ENCODE peak calls at places on chromosomes 1 and 21, in nine cellular contexts. One of them, this sample, is unnamed.

GRCh38 chr1:115727706-115728249 is 40.7 kb downstream of the CASQ2 start:
- DNase-seq in GM23338: no peak
- DNase-seq in left ventricle myocardium superior: peak; percentile 69
- DNase-seq in kidney glomerular epithelial cell: peak; percentile 85
- DNase-seq in stimulated activated CD4-positive, alpha-beta T cell treated with anti-CD3 and anti-CD28 coated beads, Interleukin-1b, Interleukin-23, amount 100 ng/mL, for 4 hours: no peak
- DNase-seq in HT1080: peak; percentile 85
- DNase-seq in transverse colon: peak; percentile 53
- DNase-seq in memory B cell: no peak
- DNase-seq in activated CD8-positive, alpha-beta memory T cell treated with anti-CD3 and anti-CD28 coated beads for 1 hour: no peak
- DNase-seq in this sample: peak; percentile 35

GRCh38 chr1:78005755-78006154 is 1.0 kb downstream of the DNAJB4 start:
- DNase-seq in GM23338: no peak
- DNase-seq in kidney glomerular epithelial cell: peak; percentile 83
- DNase-seq in left ventricle myocardium superior: no peak
- DNase-seq in transverse colon: peak; percentile 17
- DNase-seq in stimulated activated CD4-positive, alpha-beta T cell treated with anti-CD3 and anti-CD28 coated beads, Interleukin-1b, Interleukin-23, amount 100 ng/mL, for 4 hours: no peak
- DNase-seq in HT1080: peak; percentile 53
- DNase-seq in memory B cell: no peak
- DNase-seq in activated CD8-positive, alpha-beta memory T cell treated with anti-CD3 and anti-CD28 coated beads for 1 hour: no peak
- DNase-seq in this sample: no peak

GRCh38 chr1:10211805-10212405 is 1.5 kb downstream of the KIF1B start:
- DNase-seq in activated CD8-positive, alpha-beta memory T cell treated with anti-CD3 and anti-CD28 coated beads for 1 hour: no peak
- DNase-seq in stimulated activated CD4-positive, alpha-beta T cell treated with anti-CD3 and anti-CD28 coated beads, Interleukin-1b, Interleukin-23, amount 100 ng/mL, for 4 hours: no peak
- DNase-seq in transverse colon: no peak
- DNase-seq in memory B cell: no peak
- DNase-seq in GM23338: no peak
- DNase-seq in HT1080: no peak
- DNase-seq in kidney glomerular epithelial cell: peak; percentile 83
- DNase-seq in left ventricle myocardium superior: no peak
- DNase-seq in this sample: no peak

GRCh38 chr21:32756096-32756495 is 15.5 kb downstream of the PAXBP1 start:
- DNase-seq in HT1080: no peak
- DNase-seq in activated CD8-positive, alpha-beta memory T cell treated with anti-CD3 and anti-CD28 coated beads for 1 hour: no peak
- DNase-seq in GM23338: no peak
- DNase-seq in memory B cell: no peak
- DNase-seq in transverse colon: no peak
- DNase-seq in left ventricle myocardium superior: no peak
- DNase-seq in kidney glomerular epithelial cell: no peak
- DNase-seq in stimulated activated CD4-positive, alpha-beta T cell treated with anti-CD3 and anti-CD28 coated beads, Interleukin-1b, Interleukin-23, amount 100 ng/mL, for 4 hours: no peak
- DNase-seq in this sample: no peak

GRCh38 chr1:53959664-53960250 is 13.6 kb downstream of the LRRC42 start:
- DNase-seq in memory B cell: peak; percentile 49
- DNase-seq in activated CD8-positive, alpha-beta memory T cell treated with anti-CD3 and anti-CD28 coated beads for 1 hour: no peak
- DNase-seq in stimulated activated CD4-positive, alpha-beta T cell treated with anti-CD3 and anti-CD28 coated beads, Interleukin-1b, Interleukin-23, amount 100 ng/mL, for 4 hours: no peak
- DNase-seq in GM23338: peak; percentile 73
- DNase-seq in left ventricle myocardium superior: no peak
- DNase-seq in kidney glomerular epithelial cell: peak; percentile 43
- DNase-seq in transverse colon: no peak
- DNase-seq in HT1080: peak; percentile 47
- DNase-seq in this sample: no peak

GRCh38 chr1:17874231-17874630 is 119.1 kb downstream of the ACTL8 start:
- DNase-seq in stimulated activated CD4-positive, alpha-beta T cell treated with anti-CD3 and anti-CD28 coated beads, Interleukin-1b, Interleukin-23, amount 100 ng/mL, for 4 hours: no peak
- DNase-seq in kidney glomerular epithelial cell: peak; percentile 91
- DNase-seq in HT1080: peak; percentile 87
- DNase-seq in memory B cell: no peak
- DNase-seq in activated CD8-positive, alpha-beta memory T cell treated with anti-CD3 and anti-CD28 coated beads for 1 hour: no peak
- DNase-seq in GM23338: no peak
- DNase-seq in left ventricle myocardium superior: no peak
- DNase-seq in transverse colon: no peak
- DNase-seq in this sample: no peak

GRCh38 chr1:6889875-6890480 is 104.7 kb downstream of the CAMTA1 start:
- DNase-seq in transverse colon: peak; percentile 72
- DNase-seq in activated CD8-positive, alpha-beta memory T cell treated with anti-CD3 and anti-CD28 coated beads for 1 hour: no peak
- DNase-seq in stimulated activated CD4-positive, alpha-beta T cell treated with anti-CD3 and anti-CD28 coated beads, Interleukin-1b, Interleukin-23, amount 100 ng/mL, for 4 hours: peak; percentile 14
- DNase-seq in HT1080: peak; percentile 52
- DNase-seq in kidney glomerular epithelial cell: peak; percentile 28
- DNase-seq in GM23338: peak; percentile 81
- DNase-seq in memory B cell: peak; percentile 40
- DNase-seq in left ventricle myocardium superior: peak; percentile 53
- DNase-seq in this sample: peak; percentile 71

GRCh38 chr1:220874201-220874655 is 5.0 kb upstream of the HLX start:
- DNase-seq in HT1080: peak; percentile 23
- DNase-seq in stimulated activated CD4-positive, alpha-beta T cell treated with anti-CD3 and anti-CD28 coated beads, Interleukin-1b, Interleukin-23, amount 100 ng/mL, for 4 hours: no peak
- DNase-seq in memory B cell: peak; percentile 57
- DNase-seq in activated CD8-positive, alpha-beta memory T cell treated with anti-CD3 and anti-CD28 coated beads for 1 hour: no peak
- DNase-seq in GM23338: peak; percentile 84
- DNase-seq in kidney glomerular epithelial cell: peak; percentile 25
- DNase-seq in left ventricle myocardium superior: peak; percentile 41
- DNase-seq in transverse colon: peak; percentile 50
- DNase-seq in this sample: peak; percentile 59

GRCh38 chr1:41862411-41863221 is 56.1 kb downstream of the HIVEP3 start:
- DNase-seq in HT1080: peak; percentile 96
- DNase-seq in kidney glomerular epithelial cell: peak; percentile 92
- DNase-seq in activated CD8-positive, alpha-beta memory T cell treated with anti-CD3 and anti-CD28 coated beads for 1 hour: no peak
- DNase-seq in GM23338: no peak
- DNase-seq in stimulated activated CD4-positive, alpha-beta T cell treated with anti-CD3 and anti-CD28 coated beads, Interleukin-1b, Interleukin-23, amount 100 ng/mL, for 4 hours: peak; percentile 28
- DNase-seq in left ventricle myocardium superior: no peak
- DNase-seq in memory B cell: no peak
- DNase-seq in transverse colon: no peak
- DNase-seq in this sample: no peak

GRCh38 chr1:163163861-163164582 is 38.7 kb downstream of the RGS5 start:
- DNase-seq in GM23338: no peak
- DNase-seq in stimulated activated CD4-positive, alpha-beta T cell treated with anti-CD3 and anti-CD28 coated beads, Interleukin-1b, Interleukin-23, amount 100 ng/mL, for 4 hours: no peak
- DNase-seq in kidney glomerular epithelial cell: peak; percentile 97
- DNase-seq in transverse colon: no peak
- DNase-seq in activated CD8-positive, alpha-beta memory T cell treated with anti-CD3 and anti-CD28 coated beads for 1 hour: no peak
- DNase-seq in memory B cell: no peak
- DNase-seq in left ventricle myocardium superior: no peak
- DNase-seq in HT1080: peak; percentile 46
- DNase-seq in this sample: no peak

GRCh38 chr1:21818661-21819060 is 6.6 kb downstream of the LDLRAD2 start:
- DNase-seq in kidney glomerular epithelial cell: no peak
- DNase-seq in HT1080: no peak
- DNase-seq in left ventricle myocardium superior: peak; percentile 56
- DNase-seq in transverse colon: peak; percentile 67
- DNase-seq in activated CD8-positive, alpha-beta memory T cell treated with anti-CD3 and anti-CD28 coated beads for 1 hour: no peak
- DNase-seq in memory B cell: no peak
- DNase-seq in GM23338: peak; percentile 81
- DNase-seq in stimulated activated CD4-positive, alpha-beta T cell treated with anti-CD3 and anti-CD28 coated beads, Interleukin-1b, Interleukin-23, amount 100 ng/mL, for 4 hours: no peak
- DNase-seq in this sample: peak; percentile 62

GRCh38 chr1:173205146-173206051 is 1.7 kb downstream of the TNFSF4 start:
- DNase-seq in stimulated activated CD4-positive, alpha-beta T cell treated with anti-CD3 and anti-CD28 coated beads, Interleukin-1b, Interleukin-23, amount 100 ng/mL, for 4 hours: peak; percentile 8
- DNase-seq in kidney glomerular epithelial cell: peak; percentile 29
- DNase-seq in GM23338: no peak
- DNase-seq in activated CD8-positive, alpha-beta memory T cell treated with anti-CD3 and anti-CD28 coated beads for 1 hour: no peak
- DNase-seq in memory B cell: no peak
- DNase-seq in left ventricle myocardium superior: no peak
- DNase-seq in HT1080: no peak
- DNase-seq in transverse colon: no peak
- DNase-seq in this sample: no peak

GRCh38 chr1:20739225-20739624 is 6.7 kb upstream of the SH2D5 start:
- DNase-seq in memory B cell: no peak
- DNase-seq in kidney glomerular epithelial cell: no peak
- DNase-seq in left ventricle myocardium superior: no peak
- DNase-seq in GM23338: no peak
- DNase-seq in activated CD8-positive, alpha-beta memory T cell treated with anti-CD3 and anti-CD28 coated beads for 1 hour: no peak
- DNase-seq in HT1080: peak; percentile 20
- DNase-seq in stimulated activated CD4-positive, alpha-beta T cell treated with anti-CD3 and anti-CD28 coated beads, Interleukin-1b, Interleukin-23, amount 100 ng/mL, for 4 hours: no peak
- DNase-seq in transverse colon: no peak
- DNase-seq in this sample: no peak

GRCh38 chr21:39687069-39687468 is 57.9 kb upstream of the IGSF5 start:
- DNase-seq in memory B cell: no peak
- DNase-seq in transverse colon: peak; percentile 40
- DNase-seq in activated CD8-positive, alpha-beta memory T cell treated with anti-CD3 and anti-CD28 coated beads for 1 hour: no peak
- DNase-seq in GM23338: no peak
- DNase-seq in kidney glomerular epithelial cell: no peak
- DNase-seq in left ventricle myocardium superior: no peak
- DNase-seq in stimulated activated CD4-positive, alpha-beta T cell treated with anti-CD3 and anti-CD28 coated beads, Interleukin-1b, Interleukin-23, amount 100 ng/mL, for 4 hours: no peak
- DNase-seq in HT1080: no peak
- DNase-seq in this sample: peak; percentile 34

GRCh38 chr1:227954163-227954850 is 6.6 kb upstream of the WNT9A start:
- DNase-seq in kidney glomerular epithelial cell: no peak
- DNase-seq in stimulated activated CD4-positive, alpha-beta T cell treated with anti-CD3 and anti-CD28 coated beads, Interleukin-1b, Interleukin-23, amount 100 ng/mL, for 4 hours: no peak
- DNase-seq in left ventricle myocardium superior: no peak
- DNase-seq in activated CD8-positive, alpha-beta memory T cell treated with anti-CD3 and anti-CD28 coated beads for 1 hour: no peak
- DNase-seq in GM23338: no peak
- DNase-seq in transverse colon: no peak
- DNase-seq in HT1080: no peak
- DNase-seq in memory B cell: no peak
- DNase-seq in this sample: no peak

GRCh38 chr1:57517587-57518397 is 93.9 kb upstream of the DAB1 start:
- DNase-seq in kidney glomerular epithelial cell: no peak
- DNase-seq in HT1080: no peak
- DNase-seq in activated CD8-positive, alpha-beta memory T cell treated with anti-CD3 and anti-CD28 coated beads for 1 hour: no peak
- DNase-seq in GM23338: peak; percentile 46
- DNase-seq in memory B cell: no peak
- DNase-seq in left ventricle myocardium superior: no peak
- DNase-seq in transverse colon: no peak
- DNase-seq in stimulated activated CD4-positive, alpha-beta T cell treated with anti-CD3 and anti-CD28 coated beads, Interleukin-1b, Interleukin-23, amount 100 ng/mL, for 4 hours: no peak
- DNase-seq in this sample: no peak

GRCh38 chr1:48581256-48581655 is 109.3 kb upstream of the SPATA6 start:
- DNase-seq in memory B cell: no peak
- DNase-seq in stimulated activated CD4-positive, alpha-beta T cell treated with anti-CD3 and anti-CD28 coated beads, Interleukin-1b, Interleukin-23, amount 100 ng/mL, for 4 hours: no peak
- DNase-seq in HT1080: no peak
- DNase-seq in transverse colon: no peak
- DNase-seq in GM23338: no peak
- DNase-seq in kidney glomerular epithelial cell: no peak
- DNase-seq in activated CD8-positive, alpha-beta memory T cell treated with anti-CD3 and anti-CD28 coated beads for 1 hour: no peak
- DNase-seq in left ventricle myocardium superior: no peak
- DNase-seq in this sample: no peak

GRCh38 chr1:16088351-16088911 is 15.0 kb upstream of the FAM131C start:
- DNase-seq in stimulated activated CD4-positive, alpha-beta T cell treated with anti-CD3 and anti-CD28 coated beads, Interleukin-1b, Interleukin-23, amount 100 ng/mL, for 4 hours: no peak
- DNase-seq in activated CD8-positive, alpha-beta memory T cell treated with anti-CD3 and anti-CD28 coated beads for 1 hour: no peak
- DNase-seq in left ventricle myocardium superior: no peak
- DNase-seq in memory B cell: no peak
- DNase-seq in HT1080: no peak
- DNase-seq in GM23338: no peak
- DNase-seq in kidney glomerular epithelial cell: no peak
- DNase-seq in transverse colon: no peak
- DNase-seq in this sample: no peak

GRCh38 chr1:8662380-8663072 is 154.9 kb downstream of the RERE start:
- DNase-seq in activated CD8-positive, alpha-beta memory T cell treated with anti-CD3 and anti-CD28 coated beads for 1 hour: no peak
- DNase-seq in stimulated activated CD4-positive, alpha-beta T cell treated with anti-CD3 and anti-CD28 coated beads, Interleukin-1b, Interleukin-23, amount 100 ng/mL, for 4 hours: no peak
- DNase-seq in kidney glomerular epithelial cell: no peak
- DNase-seq in GM23338: no peak
- DNase-seq in left ventricle myocardium superior: no peak
- DNase-seq in HT1080: peak; percentile 10
- DNase-seq in transverse colon: no peak
- DNase-seq in memory B cell: no peak
- DNase-seq in this sample: no peak

GRCh38 chr1:161487483-161487827 is 17.8 kb upstream of the FCGR2A start:
- DNase-seq in GM23338: no peak
- DNase-seq in kidney glomerular epithelial cell: no peak
- DNase-seq in transverse colon: peak; percentile 34
- DNase-seq in memory B cell: no peak
- DNase-seq in left ventricle myocardium superior: peak; percentile 46
- DNase-seq in activated CD8-positive, alpha-beta memory T cell treated with anti-CD3 and anti-CD28 coated beads for 1 hour: no peak
- DNase-seq in HT1080: peak; percentile 56
- DNase-seq in stimulated activated CD4-positive, alpha-beta T cell treated with anti-CD3 and anti-CD28 coated beads, Interleukin-1b, Interleukin-23, amount 100 ng/mL, for 4 hours: no peak
- DNase-seq in this sample: peak; percentile 28

GRCh38 chr1:178684111-178684510 is 40.9 kb upstream of the RALGPS2 start:
- DNase-seq in left ventricle myocardium superior: no peak
- DNase-seq in HT1080: no peak
- DNase-seq in stimulated activated CD4-positive, alpha-beta T cell treated with anti-CD3 and anti-CD28 coated beads, Interleukin-1b, Interleukin-23, amount 100 ng/mL, for 4 hours: no peak
- DNase-seq in memory B cell: no peak
- DNase-seq in transverse colon: no peak
- DNase-seq in GM23338: no peak
- DNase-seq in activated CD8-positive, alpha-beta memory T cell treated with anti-CD3 and anti-CD28 coated beads for 1 hour: no peak
- DNase-seq in kidney glomerular epithelial cell: peak; percentile 61
- DNase-seq in this sample: no peak

GRCh38 chr1:160085686-160086089 is 4.3 kb downstream of the KCNJ9 start:
- DNase-seq in GM23338: peak; percentile 97
- DNase-seq in activated CD8-positive, alpha-beta memory T cell treated with anti-CD3 and anti-CD28 coated beads for 1 hour: peak; percentile 54
- DNase-seq in memory B cell: peak; percentile 71
- DNase-seq in transverse colon: peak; percentile 86
- DNase-seq in left ventricle myocardium superior: peak; percentile 91
- DNase-seq in stimulated activated CD4-positive, alpha-beta T cell treated with anti-CD3 and anti-CD28 coated beads, Interleukin-1b, Interleukin-23, amount 100 ng/mL, for 4 hours: peak; percentile 67
- DNase-seq in kidney glomerular epithelial cell: peak; percentile 65
- DNase-seq in HT1080: peak; percentile 70
- DNase-seq in this sample: peak; percentile 65

GRCh38 chr21:44530221-44530902 is 9.6 kb downstream of the KRTAP10-1 start:
- DNase-seq in kidney glomerular epithelial cell: no peak
- DNase-seq in HT1080: no peak
- DNase-seq in GM23338: no peak
- DNase-seq in left ventricle myocardium superior: peak; percentile 11
- DNase-seq in memory B cell: no peak
- DNase-seq in stimulated activated CD4-positive, alpha-beta T cell treated with anti-CD3 and anti-CD28 coated beads, Interleukin-1b, Interleukin-23, amount 100 ng/mL, for 4 hours: no peak
- DNase-seq in transverse colon: no peak
- DNase-seq in activated CD8-positive, alpha-beta memory T cell treated with anti-CD3 and anti-CD28 coated beads for 1 hour: no peak
- DNase-seq in this sample: no peak

GRCh38 chr1:14696766-14697165 is 98.3 kb downstream of the KAZN start:
- DNase-seq in transverse colon: no peak
- DNase-seq in activated CD8-positive, alpha-beta memory T cell treated with anti-CD3 and anti-CD28 coated beads for 1 hour: no peak
- DNase-seq in left ventricle myocardium superior: no peak
- DNase-seq in stimulated activated CD4-positive, alpha-beta T cell treated with anti-CD3 and anti-CD28 coated beads, Interleukin-1b, Interleukin-23, amount 100 ng/mL, for 4 hours: no peak
- DNase-seq in kidney glomerular epithelial cell: no peak
- DNase-seq in HT1080: no peak
- DNase-seq in GM23338: no peak
- DNase-seq in memory B cell: no peak
- DNase-seq in this sample: no peak

GRCh38 chr1:41372600-41372993 is 11.4 kb downstream of the FOXO6 start:
- DNase-seq in memory B cell: no peak
- DNase-seq in kidney glomerular epithelial cell: no peak
- DNase-seq in left ventricle myocardium superior: no peak
- DNase-seq in stimulated activated CD4-positive, alpha-beta T cell treated with anti-CD3 and anti-CD28 coated beads, Interleukin-1b, Interleukin-23, amount 100 ng/mL, for 4 hours: no peak
- DNase-seq in activated CD8-positive, alpha-beta memory T cell treated with anti-CD3 and anti-CD28 coated beads for 1 hour: no peak
- DNase-seq in transverse colon: no peak
- DNase-seq in GM23338: no peak
- DNase-seq in HT1080: no peak
- DNase-seq in this sample: no peak

GRCh38 chr1:97906567-97907228 is 14.1 kb downstream of the DPYD start:
- DNase-seq in kidney glomerular epithelial cell: peak; percentile 32
- DNase-seq in HT1080: peak; percentile 87
- DNase-seq in transverse colon: no peak
- DNase-seq in activated CD8-positive, alpha-beta memory T cell treated with anti-CD3 and anti-CD28 coated beads for 1 hour: no peak
- DNase-seq in stimulated activated CD4-positive, alpha-beta T cell treated with anti-CD3 and anti-CD28 coated beads, Interleukin-1b, Interleukin-23, amount 100 ng/mL, for 4 hours: no peak
- DNase-seq in GM23338: peak; percentile 4
- DNase-seq in memory B cell: no peak
- DNase-seq in left ventricle myocardium superior: peak; percentile 44
- DNase-seq in this sample: no peak

GRCh38 chr1:114345930-114346479 is 165.0 kb downstream of the TRIM33 start:
- DNase-seq in transverse colon: no peak
- DNase-seq in activated CD8-positive, alpha-beta memory T cell treated with anti-CD3 and anti-CD28 coated beads for 1 hour: no peak
- DNase-seq in memory B cell: no peak
- DNase-seq in kidney glomerular epithelial cell: no peak
- DNase-seq in left ventricle myocardium superior: peak; percentile 40
- DNase-seq in HT1080: no peak
- DNase-seq in GM23338: peak; percentile 67
- DNase-seq in stimulated activated CD4-positive, alpha-beta T cell treated with anti-CD3 and anti-CD28 coated beads, Interleukin-1b, Interleukin-23, amount 100 ng/mL, for 4 hours: no peak
- DNase-seq in this sample: no peak

GRCh38 chr1:101236546-101237228 is at the start of gene S1PR1:
- DNase-seq in memory B cell: peak; percentile 26
- DNase-seq in stimulated activated CD4-positive, alpha-beta T cell treated with anti-CD3 and anti-CD28 coated beads, Interleukin-1b, Interleukin-23, amount 100 ng/mL, for 4 hours: peak; percentile 43
- DNase-seq in activated CD8-positive, alpha-beta memory T cell treated with anti-CD3 and anti-CD28 coated beads for 1 hour: peak; percentile 54
- DNase-seq in left ventricle myocardium superior: peak; percentile 88
- DNase-seq in kidney glomerular epithelial cell: peak; percentile 55
- DNase-seq in HT1080: peak; percentile 81
- DNase-seq in GM23338: peak; percentile 88
- DNase-seq in transverse colon: peak; percentile 46
- DNase-seq in this sample: peak; percentile 51

GRCh38 chr21:34932233-34932632 is 116.9 kb downstream of the RUNX1 start:
- DNase-seq in stimulated activated CD4-positive, alpha-beta T cell treated with anti-CD3 and anti-CD28 coated beads, Interleukin-1b, Interleukin-23, amount 100 ng/mL, for 4 hours: no peak
- DNase-seq in memory B cell: no peak
- DNase-seq in left ventricle myocardium superior: no peak
- DNase-seq in kidney glomerular epithelial cell: no peak
- DNase-seq in HT1080: no peak
- DNase-seq in GM23338: no peak
- DNase-seq in transverse colon: no peak
- DNase-seq in activated CD8-positive, alpha-beta memory T cell treated with anti-CD3 and anti-CD28 coated beads for 1 hour: no peak
- DNase-seq in this sample: no peak

This sample was measured in left colon.